ENCODE peak calls at places on chromosomes 16 and 17, in ten cellular contexts. J is lung, U is stomach, O is KBM-7, T is DMS 273 treated with DMSO at 0.1 percent for 48 hours, N is fibroblast of gingiva, Z is NCI-H1105 treated with DMSO at 0.1 percent for 48 hours, Y is HT-29, R is colonic mucosa, H is mucosa of gallbladder. A is an unnamed sample.

GRCh38 chr17:74199306-74200092 is 4.0 kb upstream of the RPL38 start:
- DNase-seq in J (peak), U (peak), O (peak), T (no peak), N (peak), Z (no peak), Y (peak), R (peak), H (peak), A (peak)

GRCh38 chr17:45241315-45242011 is 19.8 kb downstream of the FMNL1 start:
- DNase-seq in J (peak), U (peak), O (no peak), T (no peak), N (no peak), Z (peak), Y (no peak), R (peak), H (no peak), A (peak)

GRCh38 chr16:70250748-70251650 is 741 bp downstream of the EXOSC6 start:
- DNase-seq in J (no peak), U (peak), O (peak), T (no peak), N (peak), Z (no peak), Y (peak), R (peak), H (no peak), A (peak)

GRCh38 chr17:11391134-11391533 is 150.1 kb downstream of the SHISA6 start:
- DNase-seq in J (no peak), U (no peak), O (no peak), T (no peak), N (no peak), Z (no peak), Y (peak), R (peak), H (no peak), A (no peak)

GRCh38 chr16:16124974-16125373 is 98.3 kb downstream of the ABCC6 start:
- DNase-seq in J (no peak), U (no peak), O (no peak), T (no peak), N (no peak), Z (no peak), Y (no peak), R (no peak), H (no peak), A (no peak)

GRCh38 chr16:67268136-67268579 is 11.2 kb upstream of the PLEKHG4 start:
- DNase-seq in J (peak), U (peak), O (peak), T (no peak), N (peak), Z (no peak), Y (peak), R (no peak), H (peak), A (peak)

GRCh38 chr16:88943131-88943664 is 33.8 kb downstream of the CBFA2T3 start:
- DNase-seq in J (no peak), U (no peak), O (no peak), T (no peak), N (no peak), Z (no peak), Y (no peak), R (no peak), H (no peak), A (no peak)

GRCh38 chr16:424623-425081 is 797 bp upstream of the RAB11FIP3 start:
- DNase-seq in J (peak), U (peak), O (no peak), T (no peak), N (peak), Z (no peak), Y (peak), R (peak), H (no peak), A (peak)

GRCh38 chr17:65433592-65433991 is 127.9 kb downstream of the AXIN2 start:
- DNase-seq in J (no peak), U (no peak), O (no peak), T (no peak), N (no peak), Z (no peak), Y (peak), R (no peak), H (peak), A (no peak)

GRCh38 chr16:7651803-7652570 is 319.3 kb downstream of the RBFOX1 start:
- DNase-seq in J (no peak), U (no peak), O (no peak), T (no peak), N (no peak), Z (no peak), Y (no peak), R (no peak), H (no peak), A (no peak)

A was measured in DMS53.